ENCODE peak calls at places on chromosomes 5 and 9, in ten cellular contexts. W, P, U, C, O, Y, D, H, I and T are unnamed samples.

GRCh38 chr5:111254613-111255012 is 30.4 kb downstream of the CAMK4 start:
- DNase-seq in O (no peak), Y (no peak), W (no peak), U (no peak), H (no peak), I (peak; percentile 23), C (no peak), D (no peak), P (no peak), T (no peak)

GRCh38 chr9:117704024-117704575 is at the start of gene TLR4:
- DNase-seq in I (peak; percentile 38), U (no peak), P (peak; percentile 77), O (peak; percentile 66), C (peak; percentile 0), W (peak; percentile 82), H (peak; percentile 12), Y (no peak), D (peak; percentile 58), T (peak; percentile 52)

GRCh38 chr9:134811079-134811672 is 69.4 kb upstream of the FCN2 start:
- DNase-seq in H (no peak), P (no peak), U (no peak), Y (no peak), D (no peak), O (no peak), C (no peak), I (no peak), W (no peak), T (no peak)

GRCh38 chr5:9533096-9533495 is 12.8 kb downstream of the SEMA5A start:
- DNase-seq in W (no peak), C (no peak), I (peak; percentile 36), O (no peak), Y (no peak), H (no peak), D (no peak), P (no peak), U (no peak), T (no peak)

GRCh38 chr5:60368100-60368499 is 331.9 kb downstream of the DEPDC1B start:
- DNase-seq in U (no peak), H (no peak), W (no peak), P (no peak), O (no peak), I (no peak), D (no peak), Y (no peak), C (no peak), T (no peak)

GRCh38 chr5:84578226-84578625 is 193.5 kb upstream of the EDIL3 start:
- DNase-seq in I (no peak), D (no peak), U (no peak), H (no peak), P (no peak), O (no peak), Y (no peak), C (no peak), W (no peak), T (no peak)

GRCh38 chr9:96883922-96884321 is 29.6 kb upstream of the ZNF782 start:
- DNase-seq in U (no peak), C (no peak), P (no peak), H (no peak), O (no peak), D (no peak), I (no peak), W (no peak), Y (no peak), T (no peak)

GRCh38 chr9:70080481-70081119 is 37.0 kb downstream of the MAMDC2 start:
- DNase-seq in D (no peak), Y (no peak), H (no peak), U (no peak), O (no peak), C (no peak), W (no peak), P (peak; percentile 40), I (peak; percentile 76), T (peak; percentile 69)

GRCh38 chr9:127981559-127982121 is 851 bp upstream of the EEIG1 start:
- DNase-seq in U (no peak), O (no peak), H (peak; percentile 15), C (no peak), P (peak; percentile 22), Y (no peak), D (no peak), I (no peak), W (no peak), T (peak; percentile 6)

GRCh38 chr9:127983847-127984289 is 3.1 kb upstream of the EEIG1 start:
- DNase-seq in D (peak; percentile 43), Y (no peak), U (no peak), W (no peak), P (no peak), O (no peak), H (no peak), C (no peak), I (no peak), T (peak; percentile 4)

GRCh38 chr9:127985011-127985410 is 4.2 kb upstream of the EEIG1 start:
- DNase-seq in U (no peak), Y (no peak), W (no peak), O (no peak), D (peak; percentile 55), P (no peak), H (no peak), I (no peak), C (no peak), T (no peak)

GRCh38 chr9:127980706-127981558 is at the start of gene EEIG1:
- DNase-seq in P (peak; percentile 96), H (peak; percentile 99), Y (no peak), W (peak; percentile 97), C (peak; percentile 96), I (peak; percentile 84), O (peak; percentile 94), U (peak; percentile 88), D (peak; percentile 99), T (peak; percentile 98)

DNA sequence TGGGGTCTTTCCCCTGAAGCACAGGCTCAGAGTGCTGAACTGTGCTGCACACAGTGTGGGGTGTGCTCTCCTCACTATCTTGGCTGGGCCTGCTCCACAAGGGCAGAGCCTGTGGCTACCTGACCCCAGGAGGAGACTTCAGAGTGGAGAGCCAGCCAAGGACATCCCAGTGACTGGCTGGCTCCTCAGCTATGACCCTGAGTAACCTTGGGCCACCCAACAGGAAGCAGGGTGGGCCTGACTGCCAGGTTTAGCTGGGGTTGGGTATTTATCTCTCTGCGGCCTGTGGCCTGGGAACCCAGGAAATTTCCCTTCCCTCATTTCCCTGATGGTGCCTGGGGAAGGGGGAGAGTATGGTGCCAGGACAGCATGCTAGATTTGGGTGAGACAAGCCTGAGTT is 2.1 kb upstream of the EEIG1 start:
- DNase-seq in C (no peak), D (peak; percentile 49), I (no peak), U (no peak), Y (no peak), W (no peak), P (peak; percentile 22), H (no peak), O (no peak), T (no peak)
- H3K27ac ChIP-seq in C (no peak overlapping the region), D (no peak overlapping the region), I (no peak overlapping the region), U (peak overlapping the region; percentile 28), Y (peak overlapping the region; percentile 97), W (no peak overlapping the region), P (peak overlapping the region; percentile 11), H (no peak overlapping the region), O (no peak overlapping the region), T (no peak overlapping the region)

GRCh38 chr9:114121445-114122151 is 22.5 kb upstream of the KIF12 start:
- DNase-seq in D (peak; percentile 25), H (no peak), U (no peak), Y (no peak), W (no peak), I (no peak), O (no peak), P (no peak), C (no peak), T (no peak)

GRCh38 chr9:114124138-114124537 is 25.0 kb upstream of the KIF12 start:
- DNase-seq in C (no peak), O (no peak), D (peak; percentile 25), U (no peak), H (no peak), Y (no peak), I (no peak), P (no peak), W (no peak), T (no peak)

GRCh38 chr9:114122152-114122615 is 23.1 kb upstream of the KIF12 start:
- DNase-seq in O (no peak), D (peak; percentile 23), W (no peak), P (no peak), I (no peak), Y (no peak), H (no peak), C (no peak), U (no peak), T (no peak)

GRCh38 chr9:114123031-114123977 is 24.2 kb upstream of the KIF12 start:
- DNase-seq in O (no peak), U (no peak), I (no peak), C (no peak), W (no peak), D (peak; percentile 37), P (no peak), Y (no peak), H (no peak), T (no peak)

DNA sequence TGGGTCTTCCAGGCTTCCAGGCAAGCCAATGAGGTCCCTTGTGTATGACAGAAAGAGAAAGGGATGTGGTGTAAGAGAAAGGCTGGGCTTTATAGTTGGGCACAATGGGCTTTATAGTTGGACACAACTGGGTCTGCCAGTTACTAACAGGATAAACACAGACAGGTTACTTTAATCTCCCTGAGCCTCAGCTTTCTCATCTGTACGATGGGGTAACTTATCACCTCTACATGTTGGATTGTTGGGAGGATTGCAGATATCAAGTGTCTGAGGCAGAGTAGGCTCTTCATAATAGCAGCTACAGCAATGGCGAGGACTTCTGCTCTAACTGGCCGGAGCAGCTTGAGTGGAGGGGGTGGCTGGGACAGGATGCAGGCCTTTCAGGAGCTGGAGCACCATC is 23.5 kb upstream of the KIF12 start:
- DNase-seq in O (no peak), I (no peak), U (no peak), P (no peak), H (no peak), D (peak; percentile 28), C (no peak), W (no peak), Y (no peak), T (no peak)
- H3K4me1 ChIP-seq in O (no peaks in the 10 kb centered on the region), I (no peaks in the 10 kb centered on the region), U (peaks cover 5% of the 10 kb centered on the region), P (no peaks in the 10 kb centered on the region), H (peaks cover 54% of the 10 kb centered on the region), D (no peaks in the 10 kb centered on the region), C (peaks cover 10% of the 10 kb centered on the region), W (no peaks in the 10 kb centered on the region), Y (no peaks in the 10 kb centered on the region), T (no peaks in the 10 kb centered on the region)

DNA sequence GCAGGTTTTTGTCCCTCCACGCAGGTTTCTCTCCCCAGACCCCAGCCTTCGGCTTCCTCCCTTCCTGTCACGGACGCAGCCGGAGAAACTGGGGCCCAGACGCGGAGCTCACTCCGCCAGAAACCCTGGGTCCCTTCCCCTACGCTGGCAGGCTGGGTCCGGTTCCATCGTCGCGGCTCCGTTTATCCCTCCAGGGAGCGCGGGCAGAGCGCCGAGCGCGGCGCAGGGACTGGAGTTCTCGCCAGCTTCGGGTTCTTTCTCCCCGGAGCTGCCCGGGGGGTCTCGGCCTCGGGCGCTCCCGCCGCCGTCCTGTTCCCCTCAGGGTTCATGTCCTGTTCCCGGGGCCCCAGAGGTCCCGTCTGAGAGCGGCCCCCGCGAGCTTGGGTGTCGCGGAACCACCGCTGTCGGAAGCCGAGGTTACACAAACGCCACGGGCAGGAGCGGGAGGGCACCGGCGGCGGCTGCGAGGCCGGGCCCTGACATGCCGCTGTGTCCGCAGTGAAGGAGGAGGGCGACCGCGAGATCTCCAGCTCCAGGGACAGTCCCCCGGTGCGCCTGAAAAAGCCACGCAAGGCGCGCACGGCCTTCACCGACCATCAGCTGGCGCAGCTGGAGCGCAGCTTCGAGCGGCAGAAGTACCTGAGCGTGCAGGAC is 4.6 kb downstream of the BARHL1 start:
- DNase-seq in C (no peak), U (no peak), O (no peak), W (no peak), I (no peak), P (no peak), H (no peak), D (peak; percentile 72), Y (no peak), T (no peak)
- H3K4me3 ChIP-seq in C (peak overlapping the region; percentile 53), U (no peak overlapping the region), O (no peak overlapping the region), W (no peak overlapping the region), I (no peak overlapping the region), P (no peak overlapping the region), H (no peak overlapping the region), D (no peak overlapping the region), Y (no peak overlapping the region), T (no peak overlapping the region)

GRCh38 chr9:136508729-136509500 is 26.1 kb upstream of the SEC16A start:
- DNase-seq in D (no peak), U (no peak), Y (no peak), I (no peak), W (no peak), O (no peak), P (no peak), C (no peak), H (no peak), T (no peak)
- H3K27ac ChIP-seq in D (no peak overlapping the region), U (no peak overlapping the region), Y (no peak overlapping the region), I (no peak overlapping the region), W (no peak overlapping the region), O (peak overlapping the region; percentile 0), P (no peak overlapping the region), C (no peak overlapping the region), H (no peak overlapping the region), T (peak overlapping the region; percentile 98)